ENCODE peak calls at places on chromosomes 3 and 15, in nine cellular contexts. One of them, this sample, is unnamed.

GRCh38 chr3:157588386-157589060 is 85.3 kb upstream of the VEPH1 start:
- DNase-seq in tibial artery: no peak
- DNase-seq in GM13976: no peak
- DNase-seq in GM12865: no peak
- DNase-seq in Panc1: no peak
- DNase-seq in A549: no peak
- DNase-seq in AG09319: no peak
- DNase-seq in H9: no peak
- DNase-seq in spleen: no peak
- DNase-seq in this sample: no peak

GRCh38 chr3:54905230-54905888 is 22.5 kb downstream of the LRTM1 start:
- DNase-seq in H9: no peak
- DNase-seq in AG09319: no peak
- DNase-seq in GM13976: no peak
- DNase-seq in spleen: no peak
- DNase-seq in GM12865: no peak
- DNase-seq in tibial artery: no peak
- DNase-seq in Panc1: no peak
- DNase-seq in A549: no peak
- DNase-seq in this sample: no peak

GRCh38 chr3:34955684-34956083 is 683.6 kb upstream of the ARPP21 start:
- DNase-seq in Panc1: no peak
- DNase-seq in H9: no peak
- DNase-seq in spleen: no peak
- DNase-seq in tibial artery: no peak
- DNase-seq in AG09319: no peak
- DNase-seq in GM12865: no peak
- DNase-seq in GM13976: no peak
- DNase-seq in A549: no peak
- DNase-seq in this sample: no peak

GRCh38 chr3:138898301-138898700 is 48.6 kb downstream of the FOXL2 start:
- DNase-seq in GM12865: no peak
- DNase-seq in tibial artery: no peak
- DNase-seq in spleen: no peak
- DNase-seq in Panc1: no peak
- DNase-seq in GM13976: no peak
- DNase-seq in A549: no peak
- DNase-seq in H9: no peak
- DNase-seq in AG09319: peak
- DNase-seq in this sample: no peak

GRCh38 chr15:33226559-33227181 is 32.2 kb upstream of the FMN1 start:
- DNase-seq in spleen: no peak
- DNase-seq in GM13976: no peak
- DNase-seq in tibial artery: peak
- DNase-seq in GM12865: peak
- DNase-seq in A549: peak
- DNase-seq in AG09319: no peak
- DNase-seq in H9: peak
- DNase-seq in Panc1: no peak
- DNase-seq in this sample: no peak

GRCh38 chr3:47594792-47595191 is 16.1 kb upstream of the CSPG5 start:
- DNase-seq in A549: no peak
- DNase-seq in Panc1: no peak
- DNase-seq in spleen: no peak
- DNase-seq in tibial artery: no peak
- DNase-seq in AG09319: no peak
- DNase-seq in GM12865: no peak
- DNase-seq in H9: no peak
- DNase-seq in GM13976: no peak
- DNase-seq in this sample: no peak

GRCh38 chr15:84810073-84810840 is 6.9 kb upstream of the ALPK3 start:
- DNase-seq in spleen: no peak
- DNase-seq in GM13976: no peak
- DNase-seq in A549: no peak
- DNase-seq in Panc1: no peak
- DNase-seq in H9: no peak
- DNase-seq in GM12865: no peak
- DNase-seq in AG09319: no peak
- DNase-seq in tibial artery: no peak
- DNase-seq in this sample: no peak

GRCh38 chr3:150613709-150614480 is 10.8 kb downstream of the SELENOT start:
- DNase-seq in tibial artery: no peak
- DNase-seq in GM12865: no peak
- DNase-seq in GM13976: no peak
- DNase-seq in Panc1: no peak
- DNase-seq in spleen: no peak
- DNase-seq in A549: no peak
- DNase-seq in AG09319: no peak
- DNase-seq in H9: no peak
- DNase-seq in this sample: no peak

GRCh38 chr3:177300039-177300833 is 103.0 kb upstream of the TBL1XR1 start:
- DNase-seq in H9: no peak
- DNase-seq in A549: peak
- DNase-seq in spleen: no peak
- DNase-seq in GM13976: no peak
- DNase-seq in GM12865: peak
- DNase-seq in Panc1: no peak
- DNase-seq in AG09319: peak
- DNase-seq in tibial artery: peak
- DNase-seq in this sample: no peak

GRCh38 chr3:73727854-73728253 is 103.1 kb upstream of the PDZRN3 start:
- DNase-seq in AG09319: no peak
- DNase-seq in H9: no peak
- DNase-seq in spleen: no peak
- DNase-seq in Panc1: no peak
- DNase-seq in GM12865: no peak
- DNase-seq in A549: no peak
- DNase-seq in tibial artery: no peak
- DNase-seq in GM13976: no peak
- DNase-seq in this sample: no peak

GRCh38 chr15:85280203-85280602 is 100.2 kb upstream of the AKAP13 start:
- DNase-seq in spleen: no peak
- DNase-seq in AG09319: no peak
- DNase-seq in GM13976: peak
- DNase-seq in tibial artery: no peak
- DNase-seq in Panc1: no peak
- DNase-seq in H9: no peak
- DNase-seq in GM12865: peak
- DNase-seq in A549: no peak
- DNase-seq in this sample: peak

GRCh38 chr15:40878785-40879184 is 4.8 kb upstream of the RHOV start:
- DNase-seq in spleen: no peak
- DNase-seq in tibial artery: no peak
- DNase-seq in AG09319: no peak
- DNase-seq in Panc1: no peak
- DNase-seq in A549: no peak
- DNase-seq in H9: no peak
- DNase-seq in GM12865: peak
- DNase-seq in GM13976: peak
- DNase-seq in this sample: peak

GRCh38 chr15:34243226-34243625 is 18.4 kb downstream of the EMC4 start:
- DNase-seq in GM12865: no peak
- DNase-seq in AG09319: no peak
- DNase-seq in A549: no peak
- DNase-seq in H9: no peak
- DNase-seq in Panc1: no peak
- DNase-seq in spleen: no peak
- DNase-seq in tibial artery: no peak
- DNase-seq in GM13976: no peak
- DNase-seq in this sample: no peak

GRCh38 chr3:122947621-122948202 is 79.9 kb downstream of the SEMA5B start:
- DNase-seq in spleen: peak
- DNase-seq in Panc1: no peak
- DNase-seq in tibial artery: no peak
- DNase-seq in GM13976: no peak
- DNase-seq in GM12865: no peak
- DNase-seq in H9: no peak
- DNase-seq in A549: peak
- DNase-seq in AG09319: no peak
- DNase-seq in this sample: no peak

GRCh38 chr3:23294770-23295387 is 91.8 kb downstream of the UBE2E2 start:
- DNase-seq in Panc1: no peak
- DNase-seq in AG09319: no peak
- DNase-seq in GM12865: no peak
- DNase-seq in tibial artery: no peak
- DNase-seq in spleen: no peak
- DNase-seq in A549: no peak
- DNase-seq in GM13976: no peak
- DNase-seq in H9: no peak
- DNase-seq in this sample: no peak

GRCh38 chr15:69666921-69667811 is 214.5 kb downstream of the RPLP1 start:
- DNase-seq in GM13976: peak
- DNase-seq in spleen: peak
- DNase-seq in GM12865: peak
- DNase-seq in tibial artery: no peak
- DNase-seq in Panc1: no peak
- DNase-seq in AG09319: no peak
- DNase-seq in H9: no peak
- DNase-seq in A549: no peak
- DNase-seq in this sample: peak

GRCh38 chr3:29057326-29057725 is 223.5 kb upstream of the RBMS3 start:
- DNase-seq in AG09319: peak
- DNase-seq in A549: no peak
- DNase-seq in GM12865: no peak
- DNase-seq in Panc1: no peak
- DNase-seq in H9: peak
- DNase-seq in tibial artery: no peak
- DNase-seq in GM13976: no peak
- DNase-seq in spleen: no peak
- DNase-seq in this sample: no peak

GRCh38 chr3:126394179-126394976 is at the start of gene CFAP100:
- DNase-seq in AG09319: no peak
- DNase-seq in A549: no peak
- DNase-seq in GM13976: no peak
- DNase-seq in H9: peak
- DNase-seq in spleen: peak
- DNase-seq in GM12865: no peak
- DNase-seq in tibial artery: peak
- DNase-seq in Panc1: no peak
- DNase-seq in this sample: no peak

DNA sequence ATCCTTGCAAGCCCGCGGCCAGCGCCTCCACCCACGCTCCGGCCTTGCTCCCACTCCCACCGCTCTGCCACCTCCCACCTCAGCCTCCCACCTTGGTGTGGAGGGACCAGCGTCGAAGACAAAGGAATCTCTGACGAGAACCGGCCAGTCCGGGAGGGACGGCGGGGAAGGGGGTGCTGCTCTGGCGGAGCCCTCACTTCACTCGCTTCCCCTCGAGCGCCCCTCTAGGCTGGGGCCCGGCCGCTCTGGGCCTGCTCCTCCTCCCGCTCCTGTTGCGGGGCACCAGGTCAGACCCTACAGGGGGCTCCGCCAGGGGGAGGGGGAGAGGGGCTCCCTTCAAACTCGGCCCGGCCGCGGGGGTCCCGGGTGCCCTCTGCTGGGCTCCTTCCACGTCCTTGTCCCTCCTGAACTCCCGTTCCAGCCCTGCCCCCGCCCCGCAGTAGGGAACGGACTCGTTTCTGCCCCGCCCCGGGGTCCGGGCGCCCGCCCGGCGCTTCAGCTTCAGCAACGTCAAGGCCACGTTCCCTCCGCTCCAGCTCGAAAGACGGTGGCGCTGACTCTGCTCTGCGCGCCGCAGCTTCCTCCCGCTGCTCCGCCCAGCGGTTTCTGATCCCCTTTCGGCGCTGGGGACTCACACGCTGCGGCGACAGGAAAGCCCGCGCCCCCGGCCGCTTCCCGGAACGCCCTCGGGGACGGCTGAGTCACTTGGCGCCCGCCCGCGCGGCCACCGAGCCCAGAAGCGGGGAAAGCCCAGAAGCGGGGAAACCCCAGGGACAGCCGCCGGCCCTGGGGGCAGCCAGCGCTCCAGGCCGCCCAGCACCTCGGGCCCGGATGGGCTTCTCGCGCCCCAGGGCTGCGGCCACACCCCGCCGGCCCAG is 28.6 kb downstream of the ARHGAP31 start:
- DNase-seq in A549: peak
- DNase-seq in Panc1: peak
- DNase-seq in spleen: peak
- DNase-seq in GM12865: peak
- DNase-seq in GM13976: peak
- DNase-seq in H9: peak
- DNase-seq in AG09319: no peak
- DNase-seq in tibial artery: peak
- DNase-seq in this sample: peak
- TF ChIP-seq CTCF in A549: peak
- TF ChIP-seq CTCF in Panc1: peak
- TF ChIP-seq CTCF in spleen: peak
- TF ChIP-seq CTCF in GM12865: peak
- TF ChIP-seq CTCF in GM13976: no peak
- TF ChIP-seq CTCF in H9: peak
- TF ChIP-seq CTCF in AG09319: peak
- TF ChIP-seq CTCF in tibial artery: no peak
- TF ChIP-seq CTCF in this sample: no peak

GRCh38 chr3:15279200-15279599 is 53.2 kb downstream of the SH3BP5 start:
- DNase-seq in GM12865: no peak
- DNase-seq in A549: no peak
- DNase-seq in Panc1: no peak
- DNase-seq in AG09319: no peak
- DNase-seq in GM13976: no peak
- DNase-seq in spleen: no peak
- DNase-seq in H9: no peak
- DNase-seq in tibial artery: no peak
- DNase-seq in this sample: no peak
- TF ChIP-seq CTCF in GM12865: no peak
- TF ChIP-seq CTCF in A549: no peak
- TF ChIP-seq CTCF in Panc1: no peak
- TF ChIP-seq CTCF in AG09319: no peak
- TF ChIP-seq CTCF in GM13976: no peak
- TF ChIP-seq CTCF in spleen: no peak
- TF ChIP-seq CTCF in H9: no peak
- TF ChIP-seq CTCF in tibial artery: no peak
- TF ChIP-seq CTCF in this sample: no peak

GRCh38 chr3:50604110-50604621 is 7.4 kb downstream of the CISH start:
- DNase-seq in tibial artery: no peak
- DNase-seq in Panc1: no peak
- DNase-seq in spleen: no peak
- DNase-seq in GM12865: no peak
- DNase-seq in A549: no peak
- DNase-seq in GM13976: no peak
- DNase-seq in H9: no peak
- DNase-seq in AG09319: no peak
- DNase-seq in this sample: no peak
- TF ChIP-seq CTCF in tibial artery: no peak
- TF ChIP-seq CTCF in Panc1: no peak
- TF ChIP-seq CTCF in spleen: no peak
- TF ChIP-seq CTCF in GM12865: no peak
- TF ChIP-seq CTCF in A549: no peak
- TF ChIP-seq CTCF in GM13976: no peak
- TF ChIP-seq CTCF in H9: no peak
- TF ChIP-seq CTCF in AG09319: no peak
- TF ChIP-seq CTCF in this sample: no peak

DNA sequence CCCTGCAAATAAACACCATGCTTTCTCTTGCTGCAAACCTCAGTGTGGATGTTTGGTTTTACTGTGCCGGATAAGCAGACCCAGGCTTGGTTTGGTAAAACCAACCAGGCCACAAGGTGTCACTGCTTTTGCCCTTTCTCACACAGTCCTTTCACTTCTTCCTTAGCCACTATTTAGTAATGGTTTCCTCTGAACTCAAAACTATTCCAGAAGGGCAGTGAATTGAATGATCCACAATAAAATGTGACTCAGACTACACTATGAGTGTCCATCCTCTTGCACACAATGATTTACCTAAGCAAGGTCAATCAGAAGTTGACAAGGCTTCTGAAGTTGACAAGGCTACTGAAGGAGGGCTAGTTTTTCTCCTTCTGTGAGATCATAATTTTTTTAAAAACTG is 552.4 kb upstream of the CCDC54 start:
- DNase-seq in A549: peak
- DNase-seq in GM13976: peak
- DNase-seq in AG09319: no peak
- DNase-seq in H9: peak
- DNase-seq in spleen: no peak
- DNase-seq in tibial artery: no peak
- DNase-seq in Panc1: peak
- DNase-seq in GM12865: peak
- DNase-seq in this sample: no peak
- TF ChIP-seq CTCF in A549: no peak
- TF ChIP-seq CTCF in GM13976: no peak
- TF ChIP-seq CTCF in AG09319: peak
- TF ChIP-seq CTCF in H9: peak
- TF ChIP-seq CTCF in spleen: no peak
- TF ChIP-seq CTCF in tibial artery: peak
- TF ChIP-seq CTCF in Panc1: peak
- TF ChIP-seq CTCF in GM12865: peak
- TF ChIP-seq CTCF in this sample: peak

This sample was measured in GM13977.